ENCODE peak calls at places on chromosomes 3 and 15, in ten cellular contexts. I is fibroblast of lung; V is brain microvascular endothelial cell; Y is cardiac fibroblast; U is heart left ventricle; N is HFFc6; X is colonic mucosa; B is AG04449; A is AG10803; E is CD4-positive, alpha-beta T cell. Q is an unnamed sample.

GRCh38 chr3:193894121-193894863 is 241.7 kb upstream of the HES1 start:
- DNase-seq in I (peak), V (no peak), Y (peak), U (peak), N (no peak), X (peak), B (no peak), A (no peak), E (no peak), Q (no peak)

GRCh38 chr3:141556034-141556433 is 69.2 kb downstream of the RASA2 start:
- DNase-seq in I (peak), V (peak), Y (peak), U (no peak), N (peak), X (no peak), B (no peak), A (no peak), E (no peak), Q (no peak)

GRCh38 chr15:67840747-67841634 is 1.1 kb upstream of the RNU6-1 start:
- DNase-seq in I (peak), V (no peak), Y (peak), U (no peak), N (peak), X (peak), B (no peak), A (peak), E (no peak), Q (no peak)

GRCh38 chr3:110575702-110576101 is 495.9 kb upstream of the NECTIN3 start:
- DNase-seq in I (no peak), V (no peak), Y (no peak), U (no peak), N (no peak), X (no peak), B (no peak), A (no peak), E (no peak), Q (no peak)

GRCh38 chr3:180680097-180680430 is 775 bp upstream of the CCDC39 start:
- DNase-seq in I (no peak), V (peak), Y (peak), U (no peak), N (peak), X (peak), B (no peak), A (peak), E (peak), Q (no peak)

GRCh38 chr3:160774172-160774571 is 18.1 kb downstream of the PPM1L start:
- DNase-seq in I (no peak), V (no peak), Y (no peak), U (no peak), N (no peak), X (no peak), B (no peak), A (no peak), E (no peak), Q (no peak)

GRCh38 chr3:16370503-16370871 is 105.5 kb downstream of the OXNAD1 start:
- DNase-seq in I (no peak), V (no peak), Y (no peak), U (no peak), N (no peak), X (no peak), B (no peak), A (no peak), E (no peak), Q (no peak)

GRCh38 chr15:63985221-63986184 is 60.8 kb downstream of the DAPK2 start:
- DNase-seq in I (no peak), V (no peak), Y (no peak), U (peak), N (no peak), X (no peak), B (no peak), A (peak), E (no peak), Q (no peak)

GRCh38 chr15:65066001-65066634 is 1.7 kb downstream of the RASL12 start:
- DNase-seq in I (peak), V (peak), Y (peak), U (no peak), N (no peak), X (no peak), B (no peak), A (no peak), E (no peak), Q (no peak)

GRCh38 chr3:188947983-188948657 is 223.7 kb upstream of the TPRG1 start:
- DNase-seq in I (peak), V (peak), Y (peak), U (peak), N (peak), X (peak), B (peak), A (peak), E (no peak), Q (no peak)

GRCh38 chr15:62066663-62067447 is at the start of gene C2CD4A:
- DNase-seq in I (peak), V (no peak), Y (peak), U (peak), N (no peak), X (peak), B (no peak), A (peak), E (peak), Q (peak)

DNA sequence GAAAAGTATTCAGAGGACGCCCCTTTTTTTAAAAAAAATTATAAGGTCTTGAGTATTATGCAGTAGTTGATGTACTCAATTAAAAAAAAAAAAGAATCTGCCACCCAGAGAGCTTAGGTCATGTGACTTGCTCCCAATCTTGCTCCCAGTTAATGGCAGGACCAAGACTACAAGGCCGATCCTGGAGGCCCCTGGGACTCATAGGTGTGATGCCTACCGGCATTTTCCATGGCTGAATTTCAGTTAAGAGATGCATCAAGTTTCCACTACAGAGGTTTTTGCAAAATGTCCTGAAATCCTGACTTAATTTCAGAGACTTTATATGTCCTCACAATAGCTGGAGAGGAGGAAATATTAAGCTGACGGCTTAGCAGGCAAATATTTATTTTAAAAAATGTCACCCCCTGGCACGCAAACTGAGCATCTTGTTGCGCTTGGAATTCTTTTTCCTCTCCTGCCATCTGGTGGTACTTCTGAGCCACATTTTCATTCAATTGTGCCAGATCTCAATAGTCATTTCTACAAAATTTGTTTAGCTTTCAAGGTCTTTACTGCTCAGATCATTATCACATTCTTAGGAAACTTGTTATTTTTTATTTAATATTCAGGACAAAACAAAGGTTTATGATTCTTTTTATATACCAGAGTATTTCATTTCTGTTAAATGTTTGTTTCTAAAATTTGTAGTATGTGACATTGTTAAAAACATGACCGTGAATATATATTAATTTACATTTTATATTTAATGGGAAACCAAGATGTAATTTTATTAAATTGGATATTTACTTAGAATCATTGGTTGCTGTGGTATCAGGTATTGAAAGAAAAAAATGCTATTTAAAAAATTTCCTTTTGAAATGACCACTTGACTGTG is 189.1 kb upstream of the THRB start:
- DNase-seq in I (peak), V (peak), Y (peak), U (no peak), N (peak), X (peak), B (no peak), A (peak), E (no peak), Q (no peak)
- TF ChIP-seq CTCF in I (peak), V (peak), Y (peak), U (peak), N (peak), X (peak), B (peak), A (peak), E (no peak), Q (no peak)

DNA sequence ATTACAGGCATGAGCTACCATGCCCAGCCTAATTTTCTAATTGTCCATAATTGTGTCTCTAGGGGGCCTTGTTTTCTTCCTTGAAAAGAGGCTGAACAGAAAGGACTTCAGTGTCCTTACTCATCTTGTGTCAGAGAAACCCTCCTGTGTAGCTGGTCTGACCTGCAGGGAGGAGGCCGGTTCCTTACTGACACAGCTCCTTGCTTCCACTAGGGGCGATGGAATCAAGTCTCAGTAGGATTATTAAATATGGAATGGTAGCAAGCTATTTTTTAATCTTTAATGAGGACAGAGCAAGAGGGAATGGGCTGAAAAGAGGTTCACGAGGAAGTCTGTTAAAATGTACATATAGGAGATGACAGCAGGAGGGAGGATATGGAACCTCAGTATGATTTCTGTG is 8.6 kb downstream of the LPCAT4 start:
- DNase-seq in I (no peak), V (no peak), Y (peak), U (no peak), N (peak), X (no peak), B (no peak), A (no peak), E (no peak), Q (no peak)
- TF ChIP-seq CTCF in I (no peak), V (peak), Y (peak), U (no peak), N (peak), X (no peak), B (no peak), A (no peak), E (no peak), Q (no peak)

GRCh38 chr15:74593122-74593521 is 22.5 kb upstream of the CLK3 start:
- DNase-seq in I (no peak), V (no peak), Y (no peak), U (no peak), N (no peak), X (no peak), B (no peak), A (no peak), E (no peak), Q (no peak)
- TF ChIP-seq CTCF in I (no peak), V (no peak), Y (no peak), U (no peak), N (no peak), X (no peak), B (no peak), A (no peak), E (no peak), Q (no peak)

DNA sequence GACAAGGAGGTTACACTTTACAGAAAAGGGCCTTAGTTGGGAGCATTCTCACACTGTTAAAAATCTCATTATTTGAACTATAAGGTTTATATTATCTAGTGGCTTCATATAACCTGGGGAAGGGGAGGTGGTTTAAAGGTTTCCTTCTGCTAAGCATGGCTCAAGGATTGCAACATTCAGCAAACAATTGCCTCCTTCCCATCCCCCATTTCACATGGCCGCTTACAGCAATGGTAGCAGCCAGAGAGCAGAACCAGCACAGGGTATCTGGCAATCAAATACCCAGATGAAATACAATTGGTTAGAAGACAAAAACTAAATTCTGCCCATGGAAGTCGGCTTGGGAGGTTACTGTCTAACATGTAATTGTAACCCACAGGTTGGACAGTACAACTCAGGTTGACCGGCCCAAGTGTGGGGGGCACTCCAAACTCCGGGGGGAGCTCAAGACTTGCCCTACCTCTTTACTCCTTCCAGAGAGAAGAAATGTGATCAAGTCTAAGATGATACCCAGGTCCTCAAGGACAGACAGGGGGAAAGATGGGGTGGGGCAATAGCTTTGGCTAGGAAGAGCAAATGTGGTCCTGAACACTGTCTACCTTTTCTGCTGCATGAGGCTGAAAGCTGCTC is 15.5 kb downstream of the ETV5 start:
- DNase-seq in I (no peak), V (no peak), Y (no peak), U (no peak), N (no peak), X (no peak), B (no peak), A (no peak), E (no peak), Q (no peak)
- TF ChIP-seq CTCF in I (no peak), V (no peak), Y (no peak), U (no peak), N (peak), X (no peak), B (no peak), A (no peak), E (no peak), Q (no peak)

DNA sequence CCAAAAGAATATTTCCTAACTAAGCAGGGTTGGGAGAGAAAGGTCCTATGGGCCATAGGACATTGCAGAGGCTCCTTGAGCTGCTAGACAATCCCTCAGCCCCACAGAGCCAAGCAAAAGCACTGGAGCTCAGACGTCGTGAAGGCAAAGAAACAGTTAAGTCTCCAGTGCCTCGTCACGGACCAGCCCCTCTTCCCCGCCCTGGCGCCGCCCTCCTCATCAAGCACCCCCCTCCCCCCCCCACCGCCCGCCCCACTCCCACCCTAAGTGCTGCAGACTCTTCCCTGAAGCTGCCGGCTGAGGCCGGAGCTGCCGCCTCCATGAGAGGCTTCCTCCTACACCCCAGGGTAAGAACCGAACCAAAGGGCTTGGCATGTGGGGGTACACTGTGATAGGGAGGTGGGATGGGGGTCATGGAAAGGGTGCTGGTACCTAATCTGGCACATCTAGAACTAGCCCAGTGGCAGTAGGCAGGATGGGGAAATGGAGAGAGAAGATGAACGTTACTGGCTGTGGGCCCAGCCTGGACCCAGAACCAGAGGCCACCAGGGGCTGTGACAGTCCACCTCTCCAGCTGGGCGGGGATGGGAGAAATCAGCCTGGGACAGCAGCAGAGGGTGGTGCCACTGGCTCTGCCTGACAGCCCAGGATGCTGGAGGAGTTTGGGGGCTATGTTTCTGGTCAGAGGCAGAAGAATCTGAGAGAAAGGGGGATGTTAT is at the start of gene MAP1A:
- DNase-seq in I (peak), V (peak), Y (peak), U (peak), N (peak), X (peak), B (no peak), A (peak), E (no peak), Q (no peak)
- TF ChIP-seq CTCF in I (no peak), V (peak), Y (no peak), U (no peak), N (no peak), X (no peak), B (no peak), A (peak), E (no peak), Q (no peak)

DNA sequence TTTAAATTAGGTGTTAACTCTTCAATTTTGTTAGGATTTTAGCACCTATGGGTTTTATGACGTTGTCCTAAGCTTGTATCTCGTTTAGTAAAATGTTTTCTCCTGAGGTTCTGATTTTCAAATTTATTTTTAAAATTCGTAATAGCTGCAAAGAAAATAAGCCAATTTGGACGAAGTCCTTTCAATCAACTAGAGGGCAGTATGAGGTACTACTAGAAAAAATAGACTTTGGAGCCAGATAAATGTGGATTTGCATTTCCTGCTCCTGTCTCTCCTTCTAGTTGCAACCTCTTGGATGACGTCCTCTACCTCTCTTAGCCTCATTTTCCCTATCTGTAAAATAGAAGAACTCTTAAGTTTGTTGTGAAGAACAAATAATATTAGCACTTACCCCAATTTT is 81.1 kb downstream of the SLTM start:
- DNase-seq in I (no peak), V (no peak), Y (peak), U (no peak), N (no peak), X (no peak), B (no peak), A (no peak), E (no peak), Q (no peak)
- TF ChIP-seq CTCF in I (peak), V (peak), Y (no peak), U (no peak), N (peak), X (no peak), B (no peak), A (peak), E (no peak), Q (no peak)

DNA sequence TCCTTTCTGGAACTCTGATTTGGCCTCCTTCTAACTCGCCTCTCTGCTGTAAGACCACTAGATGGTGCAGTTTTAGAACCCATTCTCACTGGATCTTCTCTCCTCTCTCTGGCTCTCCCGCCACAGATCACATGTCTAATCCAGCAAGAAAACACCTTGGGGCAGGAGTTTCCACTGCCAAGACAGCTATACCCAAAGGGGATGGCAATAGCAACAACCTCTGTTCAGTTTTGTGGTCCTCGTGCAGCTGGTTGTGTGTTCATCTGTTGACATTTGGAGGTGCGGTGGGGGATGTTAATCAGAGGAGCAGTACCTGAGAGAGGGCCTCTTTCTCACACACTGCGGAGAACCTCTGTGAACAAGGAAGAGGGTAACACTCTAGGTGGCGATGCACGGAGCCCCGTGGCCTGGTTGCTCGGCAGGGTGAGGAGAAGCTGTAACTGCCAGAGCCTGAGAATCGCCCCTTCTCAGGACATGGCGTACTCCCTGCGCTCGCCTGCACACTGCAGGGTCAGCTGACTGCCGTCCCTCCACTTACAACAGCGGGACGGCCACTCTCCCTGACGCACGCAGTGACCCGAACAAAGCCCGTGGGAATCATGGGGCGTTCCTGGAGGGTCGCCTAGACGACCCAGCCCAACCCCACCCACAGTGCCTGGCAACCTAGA is at the start of gene TEX55:
- DNase-seq in I (peak), V (peak), Y (peak), U (peak), N (peak), X (peak), B (no peak), A (peak), E (no peak), Q (no peak)
- TF ChIP-seq CTCF in I (peak), V (peak), Y (peak), U (peak), N (peak), X (peak), B (peak), A (peak), E (peak), Q (peak)

GRCh38 chr3:146187334-146187950 is 26.5 kb upstream of the PLOD2 start:
- DNase-seq in I (peak), V (peak), Y (peak), U (no peak), N (peak), X (peak), B (no peak), A (peak), E (no peak), Q (no peak)
- TF ChIP-seq CTCF in I (peak), V (peak), Y (peak), U (peak), N (peak), X (peak), B (peak), A (peak), E (no peak), Q (no peak)

GRCh38 chr15:98648654-98649537 is 557 bp downstream of the IGF1R start:
- DNase-seq in I (peak), V (no peak), Y (peak), U (peak), N (peak), X (peak), B (no peak), A (peak), E (peak), Q (peak)
- TF ChIP-seq CTCF in I (no peak), V (no peak), Y (no peak), U (peak), N (peak), X (no peak), B (no peak), A (no peak), E (no peak), Q (no peak)